ENCODE peak calls at places on chromosome 2, in seven cellular contexts. One of them, this sample, is unnamed.
A peak's percentile ranks its signal among the peaks of the same experiment; 100 is the strongest.

GRCh38 chr2:31475692-31476091 is 61.1 kb upstream of the XDH start:
- DNase-seq in skeletal muscle cell: peak; percentile 42
- DNase-seq in transverse colon: no peak
- DNase-seq in prostate gland: no peak
- DNase-seq in NCI-H774: no peak
- DNase-seq in activated T-cell treated with anti-CD3 and anti-CD28 coated beads for 1 hour: no peak
- DNase-seq in activated naive CD4-positive, alpha-beta T cell: no peak
- DNase-seq in this sample: peak; percentile 43

GRCh38 chr2:163667064-163667887 is 68.5 kb downstream of the FIGN start:
- DNase-seq in skeletal muscle cell: peak; percentile 71
- DNase-seq in transverse colon: no peak
- DNase-seq in prostate gland: no peak
- DNase-seq in NCI-H774: no peak
- DNase-seq in activated T-cell treated with anti-CD3 and anti-CD28 coated beads for 1 hour: no peak
- DNase-seq in activated naive CD4-positive, alpha-beta T cell: no peak
- DNase-seq in this sample: peak; percentile 95

GRCh38 chr2:201759567-201759966 is 21.2 kb downstream of the ALS2 start:
- DNase-seq in skeletal muscle cell: no peak
- DNase-seq in transverse colon: no peak
- DNase-seq in prostate gland: no peak
- DNase-seq in NCI-H774: no peak
- DNase-seq in activated T-cell treated with anti-CD3 and anti-CD28 coated beads for 1 hour: no peak
- DNase-seq in activated naive CD4-positive, alpha-beta T cell: no peak
- DNase-seq in this sample: no peak

GRCh38 chr2:36356990-36357505 is 1.5 kb downstream of the CRIM1 start:
- DNase-seq in skeletal muscle cell: no peak
- DNase-seq in transverse colon: peak; percentile 37
- DNase-seq in prostate gland: no peak
- DNase-seq in NCI-H774: no peak
- DNase-seq in activated T-cell treated with anti-CD3 and anti-CD28 coated beads for 1 hour: no peak
- DNase-seq in activated naive CD4-positive, alpha-beta T cell: no peak
- DNase-seq in this sample: no peak

GRCh38 chr2:241546771-241547498 is 11.6 kb upstream of the BOK start:
- DNase-seq in skeletal muscle cell: peak; percentile 70
- DNase-seq in transverse colon: no peak
- DNase-seq in prostate gland: no peak
- DNase-seq in NCI-H774: no peak
- DNase-seq in activated T-cell treated with anti-CD3 and anti-CD28 coated beads for 1 hour: no peak
- DNase-seq in activated naive CD4-positive, alpha-beta T cell: no peak
- DNase-seq in this sample: peak; percentile 52

GRCh38 chr2:54666741-54667639 is 56.5 kb upstream of the EML6 start:
- DNase-seq in skeletal muscle cell: no peak
- DNase-seq in transverse colon: no peak
- DNase-seq in prostate gland: peak; percentile 65
- DNase-seq in NCI-H774: no peak
- DNase-seq in activated T-cell treated with anti-CD3 and anti-CD28 coated beads for 1 hour: no peak
- DNase-seq in activated naive CD4-positive, alpha-beta T cell: no peak
- DNase-seq in this sample: no peak

GRCh38 chr2:187482796-187483195 is 34.7 kb upstream of the CALCRL start:
- DNase-seq in skeletal muscle cell: no peak
- DNase-seq in transverse colon: no peak
- DNase-seq in prostate gland: no peak
- DNase-seq in NCI-H774: no peak
- DNase-seq in activated T-cell treated with anti-CD3 and anti-CD28 coated beads for 1 hour: no peak
- DNase-seq in activated naive CD4-positive, alpha-beta T cell: no peak
- DNase-seq in this sample: no peak

GRCh38 chr2:235390108-235390815 is 103.6 kb upstream of the AGAP1 start:
- DNase-seq in skeletal muscle cell: no peak
- DNase-seq in transverse colon: peak; percentile 46
- DNase-seq in prostate gland: no peak
- DNase-seq in NCI-H774: no peak
- DNase-seq in activated T-cell treated with anti-CD3 and anti-CD28 coated beads for 1 hour: peak; percentile 12
- DNase-seq in activated naive CD4-positive, alpha-beta T cell: no peak
- DNase-seq in this sample: no peak

GRCh38 chr2:202780514-202781021 is 91.0 kb downstream of the ICA1L start:
- DNase-seq in skeletal muscle cell: peak; percentile 25
- DNase-seq in transverse colon: no peak
- DNase-seq in prostate gland: no peak
- DNase-seq in NCI-H774: no peak
- DNase-seq in activated T-cell treated with anti-CD3 and anti-CD28 coated beads for 1 hour: no peak
- DNase-seq in activated naive CD4-positive, alpha-beta T cell: no peak
- DNase-seq in this sample: no peak

GRCh38 chr2:172614932-172615331 is 59.0 kb downstream of the PDK1 start:
- DNase-seq in skeletal muscle cell: no peak
- DNase-seq in transverse colon: no peak
- DNase-seq in prostate gland: no peak
- DNase-seq in NCI-H774: no peak
- DNase-seq in activated T-cell treated with anti-CD3 and anti-CD28 coated beads for 1 hour: no peak
- DNase-seq in activated naive CD4-positive, alpha-beta T cell: no peak
- DNase-seq in this sample: no peak

GRCh38 chr2:104854507-104855173 is 725 bp downstream of the POU3F3 start:
- DNase-seq in skeletal muscle cell: no peak
- DNase-seq in transverse colon: no peak
- DNase-seq in prostate gland: no peak
- DNase-seq in NCI-H774: no peak
- DNase-seq in activated T-cell treated with anti-CD3 and anti-CD28 coated beads for 1 hour: no peak
- DNase-seq in activated naive CD4-positive, alpha-beta T cell: no peak
- DNase-seq in this sample: no peak

GRCh38 chr2:235366390-235366789 is 127.5 kb upstream of the AGAP1 start:
- DNase-seq in skeletal muscle cell: no peak
- DNase-seq in transverse colon: no peak
- DNase-seq in prostate gland: no peak
- DNase-seq in NCI-H774: no peak
- DNase-seq in activated T-cell treated with anti-CD3 and anti-CD28 coated beads for 1 hour: no peak
- DNase-seq in activated naive CD4-positive, alpha-beta T cell: no peak
- DNase-seq in this sample: no peak

GRCh38 chr2:197798187-197798586 is 6.2 kb upstream of the PLCL1 start:
- DNase-seq in skeletal muscle cell: no peak
- DNase-seq in transverse colon: no peak
- DNase-seq in prostate gland: no peak
- DNase-seq in NCI-H774: no peak
- DNase-seq in activated T-cell treated with anti-CD3 and anti-CD28 coated beads for 1 hour: no peak
- DNase-seq in activated naive CD4-positive, alpha-beta T cell: no peak
- DNase-seq in this sample: no peak

GRCh38 chr2:27932396-27932795 is 41.9 kb downstream of the BABAM2 start:
- DNase-seq in skeletal muscle cell: no peak
- DNase-seq in transverse colon: no peak
- DNase-seq in prostate gland: no peak
- DNase-seq in NCI-H774: no peak
- DNase-seq in activated T-cell treated with anti-CD3 and anti-CD28 coated beads for 1 hour: no peak
- DNase-seq in activated naive CD4-positive, alpha-beta T cell: no peak
- DNase-seq in this sample: no peak

GRCh38 chr2:168166902-168167510 is 80.4 kb downstream of the STK39 start:
- DNase-seq in skeletal muscle cell: no peak
- DNase-seq in transverse colon: no peak
- DNase-seq in prostate gland: no peak
- DNase-seq in NCI-H774: no peak
- DNase-seq in activated T-cell treated with anti-CD3 and anti-CD28 coated beads for 1 hour: no peak
- DNase-seq in activated naive CD4-positive, alpha-beta T cell: no peak
- DNase-seq in this sample: no peak

GRCh38 chr2:170878061-170878460 is 51.0 kb upstream of the GORASP2 start:
- DNase-seq in skeletal muscle cell: no peak
- DNase-seq in transverse colon: no peak
- DNase-seq in prostate gland: no peak
- DNase-seq in NCI-H774: no peak
- DNase-seq in activated T-cell treated with anti-CD3 and anti-CD28 coated beads for 1 hour: no peak
- DNase-seq in activated naive CD4-positive, alpha-beta T cell: no peak
- DNase-seq in this sample: no peak

GRCh38 chr2:10157293-10157692 is 34.8 kb downstream of the RRM2 start:
- DNase-seq in skeletal muscle cell: no peak
- DNase-seq in transverse colon: no peak
- DNase-seq in prostate gland: no peak
- DNase-seq in NCI-H774: no peak
- DNase-seq in activated T-cell treated with anti-CD3 and anti-CD28 coated beads for 1 hour: no peak
- DNase-seq in activated naive CD4-positive, alpha-beta T cell: no peak
- DNase-seq in this sample: no peak

GRCh38 chr2:71613566-71613952 is 160.2 kb downstream of the DYSF start:
- DNase-seq in skeletal muscle cell: no peak
- DNase-seq in transverse colon: no peak
- DNase-seq in prostate gland: no peak
- DNase-seq in NCI-H774: no peak
- DNase-seq in activated T-cell treated with anti-CD3 and anti-CD28 coated beads for 1 hour: no peak
- DNase-seq in activated naive CD4-positive, alpha-beta T cell: no peak
- DNase-seq in this sample: no peak

GRCh38 chr2:157056200-157056676 is 201.3 kb upstream of the GALNT5 start:
- DNase-seq in skeletal muscle cell: peak; percentile 28
- DNase-seq in transverse colon: no peak
- DNase-seq in prostate gland: no peak
- DNase-seq in NCI-H774: no peak
- DNase-seq in activated T-cell treated with anti-CD3 and anti-CD28 coated beads for 1 hour: no peak
- DNase-seq in activated naive CD4-positive, alpha-beta T cell: no peak
- DNase-seq in this sample: no peak

GRCh38 chr2:107402330-107402729 is 424.4 kb upstream of the RGPD4 start:
- DNase-seq in skeletal muscle cell: no peak
- DNase-seq in transverse colon: no peak
- DNase-seq in prostate gland: no peak
- DNase-seq in NCI-H774: no peak
- DNase-seq in activated T-cell treated with anti-CD3 and anti-CD28 coated beads for 1 hour: no peak
- DNase-seq in activated naive CD4-positive, alpha-beta T cell: no peak
- DNase-seq in this sample: no peak

GRCh38 chr2:219435701-219436100 is 1.1 kb downstream of the SPEG start:
- DNase-seq in skeletal muscle cell: no peak
- DNase-seq in transverse colon: no peak
- DNase-seq in prostate gland: no peak
- DNase-seq in NCI-H774: no peak
- DNase-seq in activated T-cell treated with anti-CD3 and anti-CD28 coated beads for 1 hour: no peak
- DNase-seq in activated naive CD4-positive, alpha-beta T cell: no peak
- DNase-seq in this sample: no peak

GRCh38 chr2:36357506-36358316 is 2.1 kb downstream of the CRIM1 start:
- DNase-seq in skeletal muscle cell: no peak
- DNase-seq in transverse colon: peak; percentile 57
- DNase-seq in prostate gland: peak; percentile 30
- DNase-seq in NCI-H774: no peak
- DNase-seq in activated T-cell treated with anti-CD3 and anti-CD28 coated beads for 1 hour: peak; percentile 6
- DNase-seq in activated naive CD4-positive, alpha-beta T cell: no peak
- DNase-seq in this sample: no peak

GRCh38 chr2:167271941-167272340 is 383.7 kb downstream of the XIRP2 start:
- DNase-seq in skeletal muscle cell: no peak
- DNase-seq in transverse colon: no peak
- DNase-seq in prostate gland: no peak
- DNase-seq in NCI-H774: no peak
- DNase-seq in activated T-cell treated with anti-CD3 and anti-CD28 coated beads for 1 hour: no peak
- DNase-seq in activated naive CD4-positive, alpha-beta T cell: no peak
- DNase-seq in this sample: no peak

GRCh38 chr2:121627525-121628050 is 21.7 kb downstream of the CLASP1 start:
- DNase-seq in skeletal muscle cell: no peak
- DNase-seq in transverse colon: no peak
- DNase-seq in prostate gland: no peak
- DNase-seq in NCI-H774: no peak
- DNase-seq in activated T-cell treated with anti-CD3 and anti-CD28 coated beads for 1 hour: no peak
- DNase-seq in activated naive CD4-positive, alpha-beta T cell: no peak
- DNase-seq in this sample: no peak

GRCh38 chr2:37583867-37584266 is 87.6 kb downstream of the CDC42EP3 start:
- DNase-seq in skeletal muscle cell: no peak
- DNase-seq in transverse colon: no peak
- DNase-seq in prostate gland: no peak
- DNase-seq in NCI-H774: no peak
- DNase-seq in activated T-cell treated with anti-CD3 and anti-CD28 coated beads for 1 hour: no peak
- DNase-seq in activated naive CD4-positive, alpha-beta T cell: no peak
- DNase-seq in this sample: no peak

GRCh38 chr2:33034784-33035183 is 88.0 kb downstream of the LTBP1 start:
- DNase-seq in skeletal muscle cell: no peak
- DNase-seq in transverse colon: no peak
- DNase-seq in prostate gland: no peak
- DNase-seq in NCI-H774: no peak
- DNase-seq in activated T-cell treated with anti-CD3 and anti-CD28 coated beads for 1 hour: no peak
- DNase-seq in activated naive CD4-positive, alpha-beta T cell: no peak
- DNase-seq in this sample: no peak

GRCh38 chr2:210310550-210310949 is 4.4 kb downstream of the MYL1 start:
- DNase-seq in skeletal muscle cell: no peak
- DNase-seq in transverse colon: no peak
- DNase-seq in prostate gland: no peak
- DNase-seq in NCI-H774: no peak
- DNase-seq in activated T-cell treated with anti-CD3 and anti-CD28 coated beads for 1 hour: no peak
- DNase-seq in activated naive CD4-positive, alpha-beta T cell: no peak
- DNase-seq in this sample: no peak

GRCh38 chr2:158567208-158567607 is 110.5 kb downstream of the PKP4 start:
- DNase-seq in skeletal muscle cell: no peak
- DNase-seq in transverse colon: no peak
- DNase-seq in prostate gland: no peak
- DNase-seq in NCI-H774: no peak
- DNase-seq in activated T-cell treated with anti-CD3 and anti-CD28 coated beads for 1 hour: no peak
- DNase-seq in activated naive CD4-positive, alpha-beta T cell: no peak
- DNase-seq in this sample: no peak

GRCh38 chr2:128519517-128520215 is 201.0 kb upstream of the HS6ST1 start:
- DNase-seq in skeletal muscle cell: no peak
- DNase-seq in transverse colon: no peak
- DNase-seq in prostate gland: no peak
- DNase-seq in NCI-H774: no peak
- DNase-seq in activated T-cell treated with anti-CD3 and anti-CD28 coated beads for 1 hour: no peak
- DNase-seq in activated naive CD4-positive, alpha-beta T cell: no peak
- DNase-seq in this sample: no peak

GRCh38 chr2:40032650-40033319 is 253.7 kb upstream of the THUMPD2 start:
- DNase-seq in skeletal muscle cell: peak; percentile 57
- DNase-seq in transverse colon: no peak
- DNase-seq in prostate gland: no peak
- DNase-seq in NCI-H774: no peak
- DNase-seq in activated T-cell treated with anti-CD3 and anti-CD28 coated beads for 1 hour: no peak
- DNase-seq in activated naive CD4-positive, alpha-beta T cell: no peak
- DNase-seq in this sample: no peak

GRCh38 chr2:71919701-71920100 is 228.0 kb downstream of the CYP26B1 start:
- DNase-seq in skeletal muscle cell: no peak
- DNase-seq in transverse colon: no peak
- DNase-seq in prostate gland: no peak
- DNase-seq in NCI-H774: no peak
- DNase-seq in activated T-cell treated with anti-CD3 and anti-CD28 coated beads for 1 hour: no peak
- DNase-seq in activated naive CD4-positive, alpha-beta T cell: no peak
- DNase-seq in this sample: no peak

GRCh38 chr2:6352906-6353515 is 512.7 kb downstream of the CMPK2 start:
- DNase-seq in skeletal muscle cell: no peak
- DNase-seq in transverse colon: peak; percentile 71
- DNase-seq in prostate gland: peak; percentile 11
- DNase-seq in NCI-H774: no peak
- DNase-seq in activated T-cell treated with anti-CD3 and anti-CD28 coated beads for 1 hour: no peak
- DNase-seq in activated naive CD4-positive, alpha-beta T cell: no peak
- DNase-seq in this sample: no peak

GRCh38 chr2:227183657-227184367 is 19.4 kb downstream of the COL4A3 start:
- DNase-seq in skeletal muscle cell: no peak
- DNase-seq in transverse colon: no peak
- DNase-seq in prostate gland: no peak
- DNase-seq in NCI-H774: no peak
- DNase-seq in activated T-cell treated with anti-CD3 and anti-CD28 coated beads for 1 hour: no peak
- DNase-seq in activated naive CD4-positive, alpha-beta T cell: no peak
- DNase-seq in this sample: no peak

GRCh38 chr2:40127147-40127546 is 324.7 kb downstream of the SLC8A1 start:
- DNase-seq in skeletal muscle cell: no peak
- DNase-seq in transverse colon: no peak
- DNase-seq in prostate gland: no peak
- DNase-seq in NCI-H774: no peak
- DNase-seq in activated T-cell treated with anti-CD3 and anti-CD28 coated beads for 1 hour: no peak
- DNase-seq in activated naive CD4-positive, alpha-beta T cell: no peak
- DNase-seq in this sample: no peak

GRCh38 chr2:29014811-29015414 is 33.8 kb downstream of the TOGARAM2 start:
- DNase-seq in skeletal muscle cell: peak; percentile 52
- DNase-seq in transverse colon: peak; percentile 59
- DNase-seq in prostate gland: no peak
- DNase-seq in NCI-H774: no peak
- DNase-seq in activated T-cell treated with anti-CD3 and anti-CD28 coated beads for 1 hour: peak; percentile 61
- DNase-seq in activated naive CD4-positive, alpha-beta T cell: no peak
- DNase-seq in this sample: no peak

GRCh38 chr2:10947005-10947440 is 35.3 kb downstream of the KCNF1 start:
- DNase-seq in skeletal muscle cell: no peak
- DNase-seq in transverse colon: no peak
- DNase-seq in prostate gland: no peak
- DNase-seq in NCI-H774: no peak
- DNase-seq in activated T-cell treated with anti-CD3 and anti-CD28 coated beads for 1 hour: no peak
- DNase-seq in activated naive CD4-positive, alpha-beta T cell: no peak
- DNase-seq in this sample: no peak

This sample was measured in retinal pigment epithelial cell.